ENCODE peak calls at places on chromosomes 5 and 9, in five cellular contexts. E is stimulated activated CD4-positive, alpha-beta T cell treated with anti-CD3 and anti-CD28 coated beads, Interleukin-4, amount 100 ng/mL, for 24 hours; P is NCI-H2029; W is lower leg skin; J is GM06990. U is an unnamed sample.

GRCh38 chr9:38423939-38424843 is at the start of gene IGFBPL1:
- DNase-seq in E (no peak), P (peak), W (no peak), J (peak), U (peak)

GRCh38 chr9:129081388-129081889 is 528 bp downstream of the DOLPP1 start:
- DNase-seq in E (peak), P (no peak), W (peak), J (no peak), U (peak)

GRCh38 chr5:103667068-103667467 is 104.5 kb upstream of the NUDT12 start:
- DNase-seq in E (no peak), P (no peak), W (no peak), J (no peak), U (no peak)

GRCh38 chr5:175216991-175217390 is 227.0 kb downstream of the DRD1 start:
- DNase-seq in E (no peak), P (no peak), W (no peak), J (no peak), U (no peak)

GRCh38 chr9:17614929-17615328 is 36.1 kb downstream of the SH3GL2 start:
- DNase-seq in E (no peak), P (peak), W (no peak), J (no peak), U (no peak)

GRCh38 chr5:77262685-77263084 is 52.2 kb downstream of the PDE8B start:
- DNase-seq in E (no peak), P (peak), W (no peak), J (no peak), U (no peak)

GRCh38 chr5:154593091-154593490 is 115.1 kb upstream of the HAND1 start:
- DNase-seq in E (no peak), P (no peak), W (no peak), J (no peak), U (no peak)

GRCh38 chr5:91151947-91152346 is 231.2 kb downstream of the ARRDC3 start:
- DNase-seq in E (no peak), P (peak), W (peak), J (no peak), U (no peak)

GRCh38 chr9:83444110-83444509 is 94.1 kb downstream of the FRMD3 start:
- DNase-seq in E (no peak), P (no peak), W (no peak), J (no peak), U (no peak)

GRCh38 chr9:98099898-98100297 is 19.1 kb downstream of the TRIM14 start:
- DNase-seq in E (no peak), P (peak), W (no peak), J (no peak), U (no peak)

GRCh38 chr9:82924243-82924605 is 138.7 kb downstream of the RASEF start:
- DNase-seq in E (no peak), P (no peak), W (no peak), J (no peak), U (no peak)

U was measured in GM13977.